ENCODE peak calls at places on chromosomes 6 and 20, in ten cellular contexts. V is OCI-LY7; I is AG20443; Q is naive thymus-derived CD4-positive, alpha-beta T cell; W is foreskin keratinocyte; Y is foreskin fibroblast; S is MV-4-11; L is heart left ventricle; H is esophagus muscularis mucosa; U is astrocyte of the spinal cord. F is an unnamed sample.

GRCh38 chr6:157672726-157673412 is 150.2 kb upstream of the SNX9 start:
- DNase-seq in Q (no peak), H (no peak), I (no peak), S (no peak), L (no peak), Y (no peak), V (no peak), U (no peak), W (no peak), F (no peak)

GRCh38 chr20:36091561-36092423 is 62.7 kb upstream of the EPB41L1 start:
- DNase-seq in I (no peak), V (no peak), Y (no peak), L (no peak), U (no peak), S (no peak), H (no peak), Q (no peak), W (peak), F (no peak)

GRCh38 chr20:16942702-16943101 is 194.5 kb downstream of the OTOR start:
- DNase-seq in I (no peak), Q (no peak), L (no peak), W (no peak), H (no peak), V (no peak), S (peak), Y (no peak), U (no peak), F (no peak)

GRCh38 chr6:122770835-122771601 is 8.5 kb upstream of the FABP7 start:
- DNase-seq in Y (no peak), L (no peak), H (no peak), Q (no peak), V (no peak), W (peak), I (no peak), S (peak), U (no peak), F (no peak)

GRCh38 chr6:5679696-5680494 is 326.8 kb downstream of the NRN1 start:
- DNase-seq in L (no peak), U (no peak), Y (no peak), Q (no peak), I (no peak), S (no peak), V (peak), H (no peak), W (no peak), F (no peak)

GRCh38 chr20:49790077-49790798 is 22.4 kb upstream of the SLC9A8 start:
- DNase-seq in Y (peak), I (peak), V (no peak), H (no peak), L (peak), W (no peak), U (no peak), S (peak), Q (no peak), F (peak)

GRCh38 chr6:133689863-133690262 is 199.1 kb upstream of the TCF21 start:
- DNase-seq in V (no peak), W (no peak), Q (no peak), L (no peak), I (no peak), S (no peak), U (no peak), H (no peak), Y (no peak), F (no peak)

GRCh38 chr20:31675828-31676533 is 38.3 kb downstream of the COX4I2 start:
- DNase-seq in Y (no peak), S (peak), W (no peak), U (no peak), V (peak), L (no peak), H (no peak), I (no peak), Q (peak), F (no peak)

GRCh38 chr6:10425973-10426780 is 11.3 kb upstream of the TFAP2A start:
- DNase-seq in V (peak), L (no peak), H (no peak), W (no peak), Y (peak), I (peak), U (no peak), S (peak), Q (no peak), F (peak)

GRCh38 chr6:19833947-19834346 is 3.2 kb upstream of the ID4 start:
- DNase-seq in I (no peak), U (no peak), W (no peak), L (no peak), Q (no peak), S (no peak), V (no peak), Y (no peak), H (no peak), F (peak)

GRCh38 chr6:35776364-35777215 is at the start of gene CLPSL2:
- DNase-seq in V (no peak), U (no peak), S (no peak), Q (no peak), I (peak), L (no peak), Y (no peak), W (no peak), H (no peak), F (no peak)

GRCh38 chr6:149459761-149460160 is 25.1 kb downstream of the ZC3H12D start:
- DNase-seq in V (no peak), I (no peak), Y (peak), Q (no peak), W (peak), H (no peak), L (no peak), S (no peak), U (no peak), F (no peak)

GRCh38 chr6:126657556-126658129 is 317.7 kb downstream of the CENPW start:
- DNase-seq in W (peak), U (peak), V (peak), Y (peak), L (no peak), S (peak), Q (no peak), H (no peak), I (peak), F (peak)

GRCh38 chr6:82084324-82084920 is 163.1 kb downstream of the IBTK start:
- DNase-seq in V (no peak), Q (no peak), L (no peak), W (no peak), Y (no peak), U (no peak), H (no peak), S (no peak), I (no peak), F (no peak)

GRCh38 chr6:67689329-67689728 is 945.8 kb upstream of the ADGRB3 start:
- DNase-seq in L (no peak), Y (no peak), V (no peak), W (no peak), Q (no peak), H (no peak), I (no peak), S (no peak), U (no peak), F (no peak)

GRCh38 chr6:41940759-41941279 is 789 bp downstream of the CCND3 start:
- DNase-seq in V (peak), W (peak), Q (peak), U (peak), I (peak), Y (no peak), H (no peak), L (peak), S (peak), F (peak)

GRCh38 chr6:75402296-75402695 is 91.3 kb downstream of the FILIP1 start:
- DNase-seq in L (peak), Q (no peak), H (no peak), V (no peak), U (peak), W (no peak), I (peak), Y (peak), S (no peak), F (peak)

GRCh38 chr6:108839068-108839467 is 9.2 kb upstream of the ARMC2 start:
- DNase-seq in V (no peak), W (no peak), H (no peak), S (no peak), I (no peak), Q (no peak), Y (no peak), U (no peak), L (no peak), F (no peak)

GRCh38 chr6:158916638-158917037 is 83.4 kb downstream of the RSPH3 start:
- DNase-seq in L (no peak), U (no peak), Y (no peak), V (no peak), W (no peak), I (no peak), Q (no peak), S (no peak), H (no peak), F (no peak)

GRCh38 chr20:2305946-2306345 is 10.1 kb downstream of the TGM3 start:
- DNase-seq in W (no peak), H (no peak), S (no peak), L (no peak), U (no peak), Q (no peak), Y (no peak), V (no peak), I (no peak), F (no peak)

GRCh38 chr20:12049125-12049524 is 131.4 kb downstream of the BTBD3 start:
- DNase-seq in V (no peak), H (no peak), Q (no peak), S (no peak), U (peak), L (no peak), W (no peak), Y (peak), I (no peak), F (peak)

GRCh38 chr6:8589941-8590676 is 154.8 kb upstream of the SLC35B3 start:
- DNase-seq in Q (no peak), U (no peak), H (no peak), V (no peak), I (no peak), S (no peak), Y (no peak), L (no peak), W (peak), F (no peak)

GRCh38 chr6:139250296-139251274 is 41.2 kb downstream of the TXLNB start:
- DNase-seq in L (peak), U (peak), H (no peak), Y (peak), W (peak), Q (peak), S (peak), I (peak), V (peak), F (peak)

GRCh38 chr6:165826487-165827189 is 163.6 kb upstream of the PDE10A start:
- DNase-seq in H (no peak), W (no peak), U (no peak), V (no peak), S (no peak), I (no peak), Y (no peak), Q (no peak), L (no peak), F (no peak)

GRCh38 chr20:63858393-63859165 is 2.7 kb upstream of the ABHD16B start:
- DNase-seq in I (no peak), S (peak), V (peak), U (peak), Q (no peak), L (peak), W (no peak), H (no peak), Y (peak), F (peak)

GRCh38 chr6:73854998-73855718 is 159.2 kb downstream of the CD109 start:
- DNase-seq in Y (peak), H (no peak), V (peak), Q (peak), U (peak), S (peak), L (no peak), I (peak), W (peak), F (peak)

GRCh38 chr6:43878823-43879495 is 108.9 kb downstream of the VEGFA start:
- DNase-seq in U (no peak), Y (no peak), V (no peak), Q (no peak), I (no peak), S (no peak), L (peak), H (no peak), W (no peak), F (no peak)

F was measured in HFFc6.